ENCODE peak calls at places on chromosome X, in four cellular contexts. One of them, this sample, is unnamed. For H3K4me1, the result is how much of the 10 kb centered on the place peaks cover.

GRCh38 chrX:130771230-130771629 is 131.8 kb downstream of the ENOX2 start:
- DNase-seq in heart right ventricle: no peak
- DNase-seq in thoracic aorta: no peak
- DNase-seq in mesenchymal stem cell: peak
- DNase-seq in this sample: no peak

GRCh38 chrX:114344756-114345155 is 239.1 kb upstream of the HTR2C start:
- DNase-seq in heart right ventricle: no peak
- DNase-seq in thoracic aorta: no peak
- DNase-seq in mesenchymal stem cell: peak
- DNase-seq in this sample: no peak

GRCh38 chrX:41522071-41522470 is 74.9 kb downstream of the NYX start:
- DNase-seq in heart right ventricle: peak
- DNase-seq in thoracic aorta: no peak
- DNase-seq in mesenchymal stem cell: no peak
- DNase-seq in this sample: no peak

GRCh38 chrX:47232197-47232802 is 509 bp upstream of the USP11 start:
- DNase-seq in heart right ventricle: no peak
- DNase-seq in thoracic aorta: no peak
- DNase-seq in mesenchymal stem cell: no peak
- DNase-seq in this sample: no peak

GRCh38 chrX:123961268-123962005 is at the start of gene STAG2:
- DNase-seq in heart right ventricle: peak
- DNase-seq in thoracic aorta: peak
- DNase-seq in mesenchymal stem cell: peak
- DNase-seq in this sample: peak

GRCh38 chrX:151825927-151826471 is 86.7 kb upstream of the MAGEA4 start:
- DNase-seq in heart right ventricle: no peak
- DNase-seq in thoracic aorta: no peak
- DNase-seq in mesenchymal stem cell: peak
- DNase-seq in this sample: peak

GRCh38 chrX:46185923-46186810 is 359.1 kb downstream of the ZNF674 start:
- DNase-seq in heart right ventricle: no peak
- DNase-seq in thoracic aorta: no peak
- DNase-seq in mesenchymal stem cell: no peak
- DNase-seq in this sample: no peak

GRCh38 chrX:40146471-40147398 is 49.0 kb upstream of the BCOR start:
- DNase-seq in heart right ventricle: peak
- DNase-seq in thoracic aorta: no peak
- DNase-seq in mesenchymal stem cell: peak
- DNase-seq in this sample: no peak

GRCh38 chrX:110795645-110796510 is at the start of gene CHRDL1:
- DNase-seq in heart right ventricle: peak
- DNase-seq in thoracic aorta: no peak
- DNase-seq in mesenchymal stem cell: peak
- DNase-seq in this sample: peak

GRCh38 chrX:135432453-135432852 is 10.7 kb downstream of the SMIM10L2A start:
- DNase-seq in heart right ventricle: no peak
- DNase-seq in thoracic aorta: no peak
- DNase-seq in mesenchymal stem cell: no peak
- DNase-seq in this sample: no peak

GRCh38 chrX:57817302-57817701 is 93.0 kb downstream of the ZXDA start:
- DNase-seq in heart right ventricle: no peak
- DNase-seq in thoracic aorta: no peak
- DNase-seq in mesenchymal stem cell: no peak
- DNase-seq in this sample: no peak

GRCh38 chrX:41733939-41734338 is 10.0 kb downstream of the GPR82 start:
- DNase-seq in heart right ventricle: no peak
- DNase-seq in thoracic aorta: no peak
- DNase-seq in mesenchymal stem cell: no peak
- DNase-seq in this sample: no peak

GRCh38 chrX:122512561-122513072 is 671.5 kb upstream of the GRIA3 start:
- DNase-seq in heart right ventricle: no peak
- DNase-seq in thoracic aorta: no peak
- DNase-seq in mesenchymal stem cell: no peak
- DNase-seq in this sample: no peak

GRCh38 chrX:116726806-116727205 is 264.0 kb upstream of the CT83 start:
- DNase-seq in heart right ventricle: no peak
- DNase-seq in thoracic aorta: no peak
- DNase-seq in mesenchymal stem cell: no peak
- DNase-seq in this sample: no peak

GRCh38 chrX:19017271-19017670 is 33.4 kb upstream of the PHKA2 start:
- DNase-seq in heart right ventricle: peak
- DNase-seq in thoracic aorta: no peak
- DNase-seq in mesenchymal stem cell: peak
- DNase-seq in this sample: no peak

GRCh38 chrX:39813631-39814246 is 284.0 kb downstream of the BCOR start:
- DNase-seq in heart right ventricle: peak
- DNase-seq in thoracic aorta: peak
- DNase-seq in mesenchymal stem cell: peak
- DNase-seq in this sample: peak

GRCh38 chrX:12223650-12224049 is 85.4 kb downstream of the FRMPD4 start:
- DNase-seq in heart right ventricle: no peak
- DNase-seq in thoracic aorta: no peak
- DNase-seq in mesenchymal stem cell: peak
- DNase-seq in this sample: no peak

GRCh38 chrX:134821370-134821769 is 163.1 kb upstream of the PLAC1 start:
- DNase-seq in heart right ventricle: no peak
- DNase-seq in thoracic aorta: no peak
- DNase-seq in mesenchymal stem cell: peak
- DNase-seq in this sample: peak

GRCh38 chrX:133511041-133511440 is 95.8 kb upstream of the GPC4 start:
- DNase-seq in heart right ventricle: no peak
- DNase-seq in thoracic aorta: no peak
- DNase-seq in mesenchymal stem cell: peak
- DNase-seq in this sample: no peak

GRCh38 chrX:32871636-32872035 is 339.7 kb downstream of the DMD start:
- DNase-seq in heart right ventricle: no peak
- DNase-seq in thoracic aorta: no peak
- DNase-seq in mesenchymal stem cell: no peak
- DNase-seq in this sample: no peak

GRCh38 chrX:137033774-137034507 is at the start of gene GPR101:
- DNase-seq in heart right ventricle: no peak
- DNase-seq in thoracic aorta: no peak
- DNase-seq in mesenchymal stem cell: no peak
- DNase-seq in this sample: no peak

GRCh38 chrX:26032141-26032917 is 105.8 kb upstream of the MAGEB18 start:
- DNase-seq in heart right ventricle: no peak
- DNase-seq in thoracic aorta: no peak
- DNase-seq in mesenchymal stem cell: no peak
- DNase-seq in this sample: no peak

GRCh38 chrX:69297521-69297920 is 132.3 kb upstream of the PJA1 start:
- DNase-seq in heart right ventricle: no peak
- DNase-seq in thoracic aorta: no peak
- DNase-seq in mesenchymal stem cell: no peak
- DNase-seq in this sample: no peak

GRCh38 chrX:446243-446642 is 59.5 kb upstream of the PPP2R3B start:
- DNase-seq in heart right ventricle: no peak
- DNase-seq in thoracic aorta: no peak
- DNase-seq in mesenchymal stem cell: no peak
- DNase-seq in this sample: no peak

GRCh38 chrX:127030011-127030738 is 210.6 kb downstream of the PRR32 start:
- DNase-seq in heart right ventricle: no peak
- DNase-seq in thoracic aorta: no peak
- DNase-seq in mesenchymal stem cell: no peak
- DNase-seq in this sample: no peak

GRCh38 chrX:63101879-63102620 is 249.1 kb downstream of the SPIN4 start:
- DNase-seq in heart right ventricle: no peak
- DNase-seq in thoracic aorta: no peak
- DNase-seq in mesenchymal stem cell: no peak
- DNase-seq in this sample: no peak

GRCh38 chrX:18290200-18290599 is 64.3 kb downstream of the SCML2 start:
- DNase-seq in heart right ventricle: no peak
- DNase-seq in thoracic aorta: no peak
- DNase-seq in mesenchymal stem cell: peak
- DNase-seq in this sample: no peak

GRCh38 chrX:139112432-139112831 is 400.9 kb upstream of the FGF13 start:
- DNase-seq in heart right ventricle: no peak
- DNase-seq in thoracic aorta: no peak
- DNase-seq in mesenchymal stem cell: no peak
- DNase-seq in this sample: no peak

GRCh38 chrX:70970482-70970999 is 39.6 kb upstream of the SLC7A3 start:
- DNase-seq in heart right ventricle: no peak
- DNase-seq in thoracic aorta: no peak
- DNase-seq in mesenchymal stem cell: peak
- DNase-seq in this sample: no peak

GRCh38 chrX:106987488-106987887 is 12.5 kb downstream of the MORC4 start:
- DNase-seq in heart right ventricle: no peak
- DNase-seq in thoracic aorta: no peak
- DNase-seq in mesenchymal stem cell: no peak
- DNase-seq in this sample: no peak

GRCh38 chrX:133676344-133677122 is 261.2 kb upstream of the GPC4 start:
- DNase-seq in heart right ventricle: no peak
- DNase-seq in thoracic aorta: no peak
- DNase-seq in mesenchymal stem cell: no peak
- DNase-seq in this sample: no peak

GRCh38 chrX:45807572-45808425 is 607.1 kb upstream of the DIPK2B start:
- DNase-seq in heart right ventricle: no peak
- DNase-seq in thoracic aorta: no peak
- DNase-seq in mesenchymal stem cell: peak
- DNase-seq in this sample: no peak

GRCh38 chrX:131843996-131844395 is 179.1 kb upstream of the STK26 start:
- DNase-seq in heart right ventricle: no peak
- DNase-seq in thoracic aorta: no peak
- DNase-seq in mesenchymal stem cell: no peak
- DNase-seq in this sample: no peak

GRCh38 chrX:29257516-29257915 is 670.3 kb downstream of the IL1RAPL1 start:
- DNase-seq in heart right ventricle: no peak
- DNase-seq in thoracic aorta: no peak
- DNase-seq in mesenchymal stem cell: no peak
- DNase-seq in this sample: no peak

DNA sequence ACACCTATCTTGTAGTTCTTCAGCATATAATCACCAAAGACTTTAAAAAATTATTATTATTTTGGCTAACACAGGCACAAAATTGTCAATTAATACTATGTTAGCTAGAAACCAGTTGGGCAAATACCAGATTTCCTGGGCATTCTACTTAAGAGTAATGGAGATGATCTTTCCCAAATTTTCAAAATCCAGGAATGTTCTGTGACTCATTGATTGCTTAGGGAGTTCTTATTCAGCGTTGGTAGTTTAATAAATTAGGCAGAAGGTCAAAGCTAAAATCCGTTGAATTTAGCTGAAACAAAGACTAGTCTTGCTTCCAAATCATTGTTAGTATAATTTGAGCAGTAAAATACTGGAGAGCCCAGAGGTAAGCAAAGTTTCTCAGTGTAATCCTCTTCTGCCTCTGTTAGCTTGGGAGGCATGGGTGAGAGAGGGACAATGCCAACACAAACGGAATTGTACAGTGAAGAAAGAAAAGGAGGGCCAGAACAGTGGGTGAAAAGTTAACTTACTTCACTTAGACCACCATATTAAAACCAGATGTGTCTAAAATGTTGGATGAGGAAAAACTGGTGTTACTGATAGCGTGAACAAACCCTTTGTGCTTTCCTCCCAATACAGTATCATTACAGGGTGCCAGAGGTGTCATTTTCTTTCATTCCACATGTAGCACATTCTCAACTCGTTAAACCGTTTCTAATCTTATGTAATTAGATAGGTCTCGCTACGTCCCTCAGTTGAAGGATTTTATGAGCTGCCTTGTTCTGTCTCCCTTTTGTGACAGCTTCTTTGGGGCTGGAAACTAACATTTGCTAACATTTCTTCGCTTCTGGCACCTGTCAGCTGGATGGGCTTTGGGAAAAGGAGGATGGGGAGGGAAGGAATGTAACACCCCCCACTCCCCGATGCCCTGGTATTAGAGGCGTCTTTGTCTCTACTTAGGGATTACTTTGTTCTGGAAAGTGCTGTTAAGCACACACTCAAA is 87.4 kb upstream of the CITED1 start:
- DNase-seq in heart right ventricle: no peak
- DNase-seq in thoracic aorta: no peak
- DNase-seq in mesenchymal stem cell: no peak
- DNase-seq in this sample: no peak
- H3K4me1 ChIP-seq in heart right ventricle: under half
- H3K4me1 ChIP-seq in thoracic aorta: under half
- H3K4me1 ChIP-seq in mesenchymal stem cell: under half
- H3K4me1 ChIP-seq in this sample: under half

DNA sequence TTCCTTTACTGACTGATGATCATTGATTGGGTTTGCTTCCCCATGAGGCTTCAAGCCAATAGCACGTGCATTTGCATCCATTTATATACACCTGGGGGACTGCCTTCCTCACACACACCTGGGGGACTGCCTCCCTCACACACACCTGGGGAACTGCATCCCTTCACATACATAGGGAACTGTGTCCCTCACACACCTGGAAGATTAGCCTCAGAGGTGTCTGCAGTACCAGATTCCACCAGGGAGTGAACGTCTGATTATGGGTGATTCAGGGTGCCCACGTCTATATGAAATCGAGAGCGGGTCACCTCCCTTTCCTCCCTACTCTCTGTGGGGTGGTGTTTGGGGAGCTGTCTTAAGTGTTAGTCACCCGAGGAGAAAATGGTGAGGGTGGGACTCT is 16.9 kb downstream of the CD99 start:
- DNase-seq in heart right ventricle: no peak
- DNase-seq in thoracic aorta: no peak
- DNase-seq in mesenchymal stem cell: peak
- DNase-seq in this sample: no peak
- H3K4me1 ChIP-seq in heart right ventricle: half or more
- H3K4me1 ChIP-seq in thoracic aorta: half or more
- H3K4me1 ChIP-seq in mesenchymal stem cell: under half
- H3K4me1 ChIP-seq in this sample: under half

DNA sequence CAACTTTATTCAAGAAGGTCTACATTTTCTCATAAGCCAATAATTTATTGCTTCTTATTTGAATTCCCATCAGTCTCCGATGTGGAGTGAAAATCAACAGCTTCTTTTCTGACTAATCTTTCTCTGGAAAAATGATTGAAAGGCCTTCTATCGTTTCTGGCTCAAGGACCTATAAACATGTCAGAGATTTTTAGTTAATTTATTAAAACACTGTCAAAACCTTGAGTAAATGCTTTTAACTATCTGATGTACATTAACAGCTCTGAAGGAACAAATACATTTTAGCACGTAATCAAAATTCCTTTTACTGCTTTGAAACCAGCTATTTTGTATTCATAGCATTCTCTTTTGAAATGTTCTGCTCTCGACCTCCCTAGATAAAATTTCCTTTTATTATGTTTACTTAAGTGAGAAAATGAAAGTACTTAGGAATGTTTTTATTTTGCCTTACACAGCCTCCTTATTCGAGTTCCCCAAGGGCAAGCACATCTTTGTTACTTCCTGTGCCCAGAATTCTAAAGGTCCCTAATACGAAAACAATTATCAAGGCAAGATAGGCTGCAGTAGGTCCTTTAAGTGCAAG is 3.2 kb upstream of the ZFX start:
- DNase-seq in heart right ventricle: no peak
- DNase-seq in thoracic aorta: no peak
- DNase-seq in mesenchymal stem cell: peak
- DNase-seq in this sample: no peak
- H3K4me1 ChIP-seq in heart right ventricle: under half
- H3K4me1 ChIP-seq in thoracic aorta: under half
- H3K4me1 ChIP-seq in mesenchymal stem cell: under half
- H3K4me1 ChIP-seq in this sample: under half

GRCh38 chrX:118726887-118727685 is at the start of gene IL13RA1:
- DNase-seq in heart right ventricle: peak
- DNase-seq in thoracic aorta: peak
- DNase-seq in mesenchymal stem cell: peak
- DNase-seq in this sample: peak
- H3K4me1 ChIP-seq in heart right ventricle: under half
- H3K4me1 ChIP-seq in thoracic aorta: under half
- H3K4me1 ChIP-seq in mesenchymal stem cell: under half
- H3K4me1 ChIP-seq in this sample: under half